ENCODE peak calls at places on chromosomes 3 and 15, in seven cellular contexts. F is kidney epithelial cell, I is NCI-H748 treated with DMSO at 0.1 percent for 48 hours, J is midbrain, H is iPS DF 6.9, M is T-helper 2 cell, Z is NCI-H524 treated with DMSO at 0.1 percent for 48 hours. U is an unnamed sample.

GRCh38 chr15:74657846-74658245 is 38.0 kb downstream of the EDC3 start:
- DNase-seq in F (peak), I (no peak), J (no peak), H (no peak), M (no peak), Z (no peak), U (no peak)

GRCh38 chr15:87846746-87847145 is 409.8 kb downstream of the NTRK3 start:
- DNase-seq in F (no peak), I (no peak), J (no peak), H (no peak), M (no peak), Z (no peak), U (no peak)

GRCh38 chr3:125435231-125435630 is 60.1 kb upstream of the ZNF148 start:
- DNase-seq in F (no peak), I (no peak), J (no peak), H (no peak), M (no peak), Z (no peak), U (no peak)

GRCh38 chr15:32901995-32902394 is 184.2 kb downstream of the GREM1 start:
- DNase-seq in F (no peak), I (no peak), J (no peak), H (no peak), M (no peak), Z (no peak), U (no peak)

GRCh38 chr15:44033894-44034293 is 161.2 kb downstream of the FRMD5 start:
- DNase-seq in F (peak), I (no peak), J (no peak), H (no peak), M (no peak), Z (no peak), U (no peak)

GRCh38 chr15:78210349-78210717 is 24.0 kb downstream of the ACSBG1 start:
- DNase-seq in F (no peak), I (no peak), J (no peak), H (no peak), M (no peak), Z (no peak), U (no peak)

GRCh38 chr15:65870889-65871533 is 1.7 kb downstream of the RAB11A start:
- DNase-seq in F (no peak), I (no peak), J (no peak), H (no peak), M (no peak), Z (no peak), U (no peak)

GRCh38 chr3:31297899-31298298 is 234.8 kb upstream of the STT3B start:
- DNase-seq in F (no peak), I (no peak), J (no peak), H (no peak), M (no peak), Z (no peak), U (no peak)

GRCh38 chr3:185151959-185152432 is 864 bp downstream of the C3orf70 start:
- DNase-seq in F (no peak), I (no peak), J (no peak), H (no peak), M (no peak), Z (no peak), U (no peak)